ENCODE peak calls at places on chromosomes 6 and 20, in seven cellular contexts. A is H9, Z is IMR-90, R is neuronal stem cell, F is mesendoderm, C is H1, P is trophoblast cell. X is an unnamed sample.

GRCh38 chr6:53795702-53796450 is 1.1 kb downstream of the LRRC1 start:
- DNase-seq in A (no peak), Z (peak; percentile 28), R (peak; percentile 40), F (peak; percentile 67), C (no peak), P (peak; percentile 72), X (peak; percentile 35)

GRCh38 chr6:121839891-121840290 is 404.4 kb downstream of the GJA1 start:
- DNase-seq in A (no peak), Z (peak; percentile 59), R (no peak), F (no peak), C (no peak), P (peak; percentile 34), X (peak; percentile 38)

GRCh38 chr20:9458075-9458818 is 56.1 kb upstream of the LAMP5 start:
- DNase-seq in A (peak; percentile 58), Z (peak; percentile 20), R (no peak), F (peak; percentile 82), C (no peak), P (peak; percentile 17), X (peak; percentile 20)

GRCh38 chr6:36358235-36358915 is 21.7 kb upstream of the BNIP5 start:
- DNase-seq in A (no peak), Z (peak; percentile 42), R (no peak), F (no peak), C (no peak), P (no peak), X (peak; percentile 32)

GRCh38 chr20:58106143-58106750 is 122.2 kb downstream of the ANKRD60 start:
- DNase-seq in A (no peak), Z (no peak), R (no peak), F (no peak), C (no peak), P (no peak), X (no peak)

GRCh38 chr6:98498891-98499290 is 335.5 kb upstream of the POU3F2 start:
- DNase-seq in A (no peak), Z (no peak), R (no peak), F (no peak), C (no peak), P (no peak), X (no peak)

GRCh38 chr6:37381579-37381978 is 27.8 kb downstream of the RNF8 start:
- DNase-seq in A (peak; percentile 78), Z (peak; percentile 74), R (peak; percentile 31), F (peak; percentile 94), C (peak; percentile 13), P (peak; percentile 92), X (peak; percentile 63)

GRCh38 chr20:14193885-14194284 is 143.5 kb downstream of the FLRT3 start:
- DNase-seq in A (no peak), Z (no peak), R (no peak), F (peak; percentile 85), C (no peak), P (no peak), X (no peak)

GRCh38 chr6:53544050-53544499 is 826 bp downstream of the GCLC start:
- DNase-seq in A (no peak), Z (peak; percentile 27), R (peak; percentile 27), F (no peak), C (no peak), P (peak; percentile 60), X (peak; percentile 45)

GRCh38 chr6:138107078-138107751 is at the start of gene PERP:
- DNase-seq in A (peak; percentile 47), Z (peak; percentile 38), R (peak; percentile 46), F (peak; percentile 76), C (no peak), P (peak; percentile 90), X (peak; percentile 53)

GRCh38 chr20:62914970-62915457 is 11.3 kb downstream of the DIDO1 start:
- DNase-seq in A (peak; percentile 85), Z (peak; percentile 19), R (peak; percentile 81), F (peak; percentile 98), C (no peak), P (peak; percentile 60), X (peak; percentile 75)

GRCh38 chr6:30928677-30929076 is 3.3 kb downstream of the SFTA2 start:
- DNase-seq in A (no peak), Z (no peak), R (no peak), F (no peak), C (no peak), P (no peak), X (no peak)

GRCh38 chr6:136506124-136506799 is 44.0 kb downstream of the MAP7 start:
- DNase-seq in A (no peak), Z (no peak), R (no peak), F (no peak), C (no peak), P (no peak), X (no peak)

GRCh38 chr20:23061713-23062561 is 12.5 kb upstream of the THBD start:
- DNase-seq in A (peak; percentile 82), Z (peak; percentile 57), R (no peak), F (peak; percentile 79), C (no peak), P (peak; percentile 85), X (peak; percentile 92)

GRCh38 chr20:3222635-3223600 is 13.6 kb downstream of the ITPA start:
- DNase-seq in A (no peak), Z (no peak), R (no peak), F (no peak), C (no peak), P (no peak), X (peak; percentile 18)

GRCh38 chr6:2942916-2943563 is 28.3 kb downstream of the SERPINB6 start:
- DNase-seq in A (no peak), Z (no peak), R (no peak), F (peak; percentile 54), C (no peak), P (no peak), X (no peak)

GRCh38 chr20:57856658-57857057 is 146.8 kb upstream of the PMEPA1 start:
- DNase-seq in A (peak; percentile 5), Z (no peak), R (no peak), F (no peak), C (no peak), P (no peak), X (no peak)

GRCh38 chr6:158793432-158793831 is 25.7 kb downstream of the EZR start:
- DNase-seq in A (no peak), Z (peak; percentile 65), R (no peak), F (peak; percentile 85), C (no peak), P (peak; percentile 60), X (peak; percentile 70)

GRCh38 chr6:168469198-168469943 is 28.4 kb downstream of the SMOC2 start:
- DNase-seq in A (no peak), Z (no peak), R (no peak), F (no peak), C (no peak), P (no peak), X (no peak)

GRCh38 chr6:107600936-107601335 is 111.0 kb downstream of the SOBP start:
- DNase-seq in A (peak; percentile 58), Z (peak; percentile 47), R (peak; percentile 59), F (peak; percentile 91), C (no peak), P (peak; percentile 83), X (peak; percentile 39)

GRCh38 chr6:15602144-15602543 is 60.7 kb downstream of the DTNBP1 start:
- DNase-seq in A (no peak), Z (no peak), R (no peak), F (no peak), C (no peak), P (peak; percentile 36), X (no peak)

GRCh38 chr6:15606347-15606746 is 56.5 kb downstream of the DTNBP1 start:
- DNase-seq in A (no peak), Z (no peak), R (no peak), F (no peak), C (no peak), P (no peak), X (no peak)

GRCh38 chr6:15608406-15608805 is 54.4 kb downstream of the DTNBP1 start:
- DNase-seq in A (no peak), Z (peak; percentile 89), R (no peak), F (peak; percentile 50), C (no peak), P (peak; percentile 68), X (peak; percentile 92)

DNA sequence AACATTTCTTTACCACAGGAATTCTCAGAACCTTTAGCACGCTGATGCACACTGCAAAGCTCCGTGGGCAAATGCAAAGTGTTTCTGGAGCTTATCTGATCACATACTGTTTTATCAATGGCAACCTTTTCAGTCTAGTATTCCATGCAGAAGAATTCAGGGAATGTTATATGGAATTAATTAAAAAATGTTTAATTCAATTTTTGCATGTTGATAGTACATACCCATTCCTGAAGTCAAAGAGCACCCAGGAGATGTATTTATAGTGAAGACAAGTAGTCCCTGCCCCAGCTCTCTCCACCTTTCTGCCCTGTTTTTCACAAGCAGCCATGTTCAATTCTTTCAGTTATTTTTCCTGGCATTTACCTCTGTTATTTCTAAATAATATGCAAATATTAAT is 55.2 kb downstream of the DTNBP1 start:
- DNase-seq in A (no peak), Z (no peak), R (no peak), F (no peak), C (no peak), P (no peak), X (no peak)
- H3K18ac ChIP-seq in A (no peak overlapping the region), Z (no peak overlapping the region), R (no peak overlapping the region), F (no peak overlapping the region), C (no peak overlapping the region), P (no peak overlapping the region), X (no peak overlapping the region)

DNA sequence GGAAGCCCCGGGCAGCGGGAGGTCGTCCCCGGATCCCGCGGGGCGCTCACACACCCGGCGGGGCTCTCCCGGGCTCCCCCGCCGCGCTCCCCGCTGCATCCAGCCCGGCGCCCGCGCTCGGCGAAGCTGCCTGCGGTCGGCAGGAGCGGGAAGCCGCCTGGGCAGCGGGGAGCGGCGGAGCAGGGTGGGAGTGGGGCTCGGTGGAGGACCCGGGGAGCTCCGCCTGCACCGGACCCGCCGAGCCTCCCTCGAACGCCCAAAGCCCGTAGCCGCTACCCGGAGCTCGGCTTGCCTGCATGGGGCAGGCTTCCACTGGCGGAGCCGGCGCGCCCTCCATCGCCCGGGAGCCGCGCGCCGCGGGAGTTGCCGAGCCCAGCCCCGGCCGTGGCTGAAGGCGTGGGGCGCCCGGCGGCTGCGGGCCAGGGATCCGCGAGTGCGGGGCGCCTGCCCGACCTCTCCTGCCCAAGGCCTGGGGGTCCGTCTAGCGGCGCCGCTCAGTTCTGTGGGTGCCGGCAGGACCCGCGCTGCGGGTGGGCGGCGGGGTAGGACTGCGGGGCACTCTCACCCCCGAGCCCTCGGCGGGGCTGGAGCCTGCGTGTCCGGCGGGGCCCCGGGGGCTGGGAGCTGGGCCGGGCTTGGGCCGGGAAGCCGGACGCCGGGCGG is 671 bp downstream of the CDH4 start:
- DNase-seq in A (no peak), Z (peak; percentile 9), R (no peak), F (no peak), C (no peak), P (no peak), X (peak; percentile 31)
- H3K18ac ChIP-seq in A (no peak overlapping the region), Z (no peak overlapping the region), R (peak overlapping the region; percentile 98), F (peak overlapping the region; percentile 96), C (no peak overlapping the region), P (no peak overlapping the region), X (peak overlapping the region; percentile 74)

GRCh38 chr6:46465294-46466165 is 25.7 kb downstream of the RCAN2 start:
- DNase-seq in A (no peak), Z (peak; percentile 22), R (no peak), F (no peak), C (no peak), P (no peak), X (no peak)
- H3K18ac ChIP-seq in A (no peak overlapping the region), Z (no peak overlapping the region), R (no peak overlapping the region), F (peak overlapping the region; percentile 56), C (no peak overlapping the region), P (no peak overlapping the region), X (no peak overlapping the region)

DNA sequence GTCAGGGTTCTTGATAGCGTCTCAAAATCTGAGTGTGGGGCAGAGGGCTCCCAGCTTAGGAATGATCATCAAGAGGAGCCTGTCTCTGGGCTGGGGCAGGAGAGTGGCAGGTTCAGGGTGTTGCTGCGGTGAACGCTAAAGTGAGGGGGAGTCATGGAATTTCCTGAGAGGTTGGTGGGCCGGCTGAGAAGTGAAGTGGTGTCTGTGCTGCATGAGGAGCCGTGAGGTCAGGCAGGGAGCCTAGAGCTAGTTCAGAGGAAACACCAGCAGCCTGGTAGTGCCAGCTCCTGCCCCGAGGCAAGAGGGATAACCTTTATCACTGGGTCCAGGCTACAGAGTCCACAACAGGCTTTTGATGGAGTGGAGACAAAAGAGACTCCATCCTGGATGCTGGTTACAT is 225.1 kb upstream of the CST7 start:
- DNase-seq in A (no peak), Z (no peak), R (no peak), F (no peak), C (no peak), P (no peak), X (no peak)
- H3K18ac ChIP-seq in A (no peak overlapping the region), Z (no peak overlapping the region), R (peak overlapping the region; percentile 29), F (no peak overlapping the region), C (no peak overlapping the region), P (no peak overlapping the region), X (no peak overlapping the region)

X was measured in mesenchymal stem cell.